ENCODE peak calls at places on chromosomes 3 and 15, in eight cellular contexts. One of them, this sample, is unnamed. For H3K27me3, the result is how much of the 10 kb centered on the place peaks cover.

GRCh38 chr3:21751891-21752290 is 881 bp upstream of the ZNF385D start:
- DNase-seq in colonic mucosa: no peak
- DNase-seq in SJSA1: no peak
- DNase-seq in cardiac muscle cell: no peak
- DNase-seq in uterus: no peak
- DNase-seq in SK-N-SH: no peak
- DNase-seq in left ventricle myocardium inferior: no peak
- DNase-seq in PC-3: peak
- DNase-seq in this sample: no peak

GRCh38 chr3:184582583-184582982 is 21.0 kb downstream of the EPHB3 start:
- DNase-seq in cardiac muscle cell: peak
- DNase-seq in uterus: no peak
- DNase-seq in PC-3: no peak
- DNase-seq in SJSA1: peak
- DNase-seq in colonic mucosa: no peak
- DNase-seq in SK-N-SH: no peak
- DNase-seq in left ventricle myocardium inferior: peak
- DNase-seq in this sample: no peak

GRCh38 chr3:194512895-194513601 is 26.2 kb upstream of the ATP13A3 start:
- DNase-seq in left ventricle myocardium inferior: no peak
- DNase-seq in colonic mucosa: no peak
- DNase-seq in uterus: no peak
- DNase-seq in SJSA1: no peak
- DNase-seq in PC-3: peak
- DNase-seq in cardiac muscle cell: peak
- DNase-seq in SK-N-SH: no peak
- DNase-seq in this sample: no peak

GRCh38 chr3:188220988-188221818 is 67.2 kb downstream of the LPP start:
- DNase-seq in SK-N-SH: no peak
- DNase-seq in PC-3: peak
- DNase-seq in left ventricle myocardium inferior: no peak
- DNase-seq in cardiac muscle cell: no peak
- DNase-seq in SJSA1: no peak
- DNase-seq in colonic mucosa: no peak
- DNase-seq in uterus: peak
- DNase-seq in this sample: no peak

GRCh38 chr15:45763170-45763869 is 128.5 kb downstream of the SQOR start:
- DNase-seq in cardiac muscle cell: no peak
- DNase-seq in PC-3: no peak
- DNase-seq in SJSA1: no peak
- DNase-seq in SK-N-SH: no peak
- DNase-seq in left ventricle myocardium inferior: no peak
- DNase-seq in colonic mucosa: no peak
- DNase-seq in uterus: no peak
- DNase-seq in this sample: no peak

GRCh38 chr15:59303641-59304433 is 68.8 kb downstream of the MYO1E start:
- DNase-seq in PC-3: no peak
- DNase-seq in uterus: no peak
- DNase-seq in cardiac muscle cell: peak
- DNase-seq in SK-N-SH: no peak
- DNase-seq in colonic mucosa: no peak
- DNase-seq in left ventricle myocardium inferior: no peak
- DNase-seq in SJSA1: peak
- DNase-seq in this sample: no peak

GRCh38 chr3:11610044-11610671 is 33.6 kb downstream of the VGLL4 start:
- DNase-seq in cardiac muscle cell: peak
- DNase-seq in SK-N-SH: peak
- DNase-seq in colonic mucosa: peak
- DNase-seq in PC-3: no peak
- DNase-seq in uterus: no peak
- DNase-seq in left ventricle myocardium inferior: no peak
- DNase-seq in SJSA1: peak
- DNase-seq in this sample: no peak

GRCh38 chr15:60408438-60409105 is 10.8 kb upstream of the ANXA2 start:
- DNase-seq in cardiac muscle cell: peak
- DNase-seq in PC-3: peak
- DNase-seq in uterus: no peak
- DNase-seq in SJSA1: no peak
- DNase-seq in left ventricle myocardium inferior: no peak
- DNase-seq in SK-N-SH: no peak
- DNase-seq in colonic mucosa: no peak
- DNase-seq in this sample: no peak

GRCh38 chr15:51738553-51738952 is 1.1 kb upstream of the LYSMD2 start:
- DNase-seq in colonic mucosa: peak
- DNase-seq in left ventricle myocardium inferior: no peak
- DNase-seq in PC-3: no peak
- DNase-seq in cardiac muscle cell: no peak
- DNase-seq in uterus: no peak
- DNase-seq in SJSA1: no peak
- DNase-seq in SK-N-SH: no peak
- DNase-seq in this sample: no peak

GRCh38 chr3:193782747-193783146 is 189.7 kb downstream of the OPA1 start:
- DNase-seq in left ventricle myocardium inferior: no peak
- DNase-seq in PC-3: no peak
- DNase-seq in SK-N-SH: no peak
- DNase-seq in cardiac muscle cell: no peak
- DNase-seq in colonic mucosa: no peak
- DNase-seq in SJSA1: no peak
- DNase-seq in uterus: no peak
- DNase-seq in this sample: no peak

GRCh38 chr3:32442766-32443165 is 51.1 kb downstream of the CMTM7 start:
- DNase-seq in PC-3: peak
- DNase-seq in SK-N-SH: no peak
- DNase-seq in left ventricle myocardium inferior: no peak
- DNase-seq in cardiac muscle cell: no peak
- DNase-seq in SJSA1: no peak
- DNase-seq in uterus: no peak
- DNase-seq in colonic mucosa: no peak
- DNase-seq in this sample: no peak

GRCh38 chr3:33441322-33441976 is 1.2 kb upstream of the UBP1 start:
- DNase-seq in colonic mucosa: peak
- DNase-seq in SJSA1: no peak
- DNase-seq in left ventricle myocardium inferior: no peak
- DNase-seq in PC-3: peak
- DNase-seq in uterus: no peak
- DNase-seq in SK-N-SH: no peak
- DNase-seq in cardiac muscle cell: no peak
- DNase-seq in this sample: no peak

GRCh38 chr3:24523988-24524727 is 29.5 kb upstream of the THRB start:
- DNase-seq in PC-3: peak
- DNase-seq in uterus: no peak
- DNase-seq in SK-N-SH: no peak
- DNase-seq in cardiac muscle cell: no peak
- DNase-seq in SJSA1: no peak
- DNase-seq in left ventricle myocardium inferior: no peak
- DNase-seq in colonic mucosa: no peak
- DNase-seq in this sample: no peak

GRCh38 chr3:188076176-188076575 is 77.8 kb upstream of the LPP start:
- DNase-seq in cardiac muscle cell: no peak
- DNase-seq in left ventricle myocardium inferior: peak
- DNase-seq in SJSA1: no peak
- DNase-seq in SK-N-SH: no peak
- DNase-seq in uterus: peak
- DNase-seq in colonic mucosa: no peak
- DNase-seq in PC-3: no peak
- DNase-seq in this sample: no peak

GRCh38 chr3:16739416-16740091 is 134.3 kb upstream of the DAZL start:
- DNase-seq in left ventricle myocardium inferior: no peak
- DNase-seq in PC-3: peak
- DNase-seq in cardiac muscle cell: peak
- DNase-seq in colonic mucosa: no peak
- DNase-seq in uterus: no peak
- DNase-seq in SJSA1: no peak
- DNase-seq in SK-N-SH: no peak
- DNase-seq in this sample: no peak

GRCh38 chr15:91142097-91142744 is 42.2 kb downstream of the SV2B start:
- DNase-seq in cardiac muscle cell: peak
- DNase-seq in PC-3: peak
- DNase-seq in left ventricle myocardium inferior: no peak
- DNase-seq in uterus: no peak
- DNase-seq in SJSA1: no peak
- DNase-seq in SK-N-SH: no peak
- DNase-seq in colonic mucosa: no peak
- DNase-seq in this sample: no peak

GRCh38 chr3:88019024-88019423 is 39.8 kb downstream of the CGGBP1 start:
- DNase-seq in cardiac muscle cell: no peak
- DNase-seq in PC-3: peak
- DNase-seq in uterus: no peak
- DNase-seq in left ventricle myocardium inferior: no peak
- DNase-seq in SJSA1: no peak
- DNase-seq in colonic mucosa: no peak
- DNase-seq in SK-N-SH: no peak
- DNase-seq in this sample: no peak

GRCh38 chr3:56468184-56469106 is at the start of gene ERC2:
- DNase-seq in SJSA1: peak
- DNase-seq in uterus: peak
- DNase-seq in cardiac muscle cell: peak
- DNase-seq in PC-3: peak
- DNase-seq in SK-N-SH: peak
- DNase-seq in left ventricle myocardium inferior: peak
- DNase-seq in colonic mucosa: peak
- DNase-seq in this sample: peak

GRCh38 chr3:157913751-157914150 is 192.5 kb downstream of the SHOX2 start:
- DNase-seq in SK-N-SH: no peak
- DNase-seq in SJSA1: no peak
- DNase-seq in uterus: no peak
- DNase-seq in PC-3: peak
- DNase-seq in cardiac muscle cell: peak
- DNase-seq in colonic mucosa: no peak
- DNase-seq in left ventricle myocardium inferior: no peak
- DNase-seq in this sample: no peak

GRCh38 chr15:80246425-80246894 is 5.6 kb downstream of the CTXND1 start:
- DNase-seq in uterus: no peak
- DNase-seq in cardiac muscle cell: no peak
- DNase-seq in left ventricle myocardium inferior: no peak
- DNase-seq in SK-N-SH: no peak
- DNase-seq in colonic mucosa: no peak
- DNase-seq in PC-3: no peak
- DNase-seq in SJSA1: peak
- DNase-seq in this sample: no peak

GRCh38 chr15:80251505-80252280 is at the start of gene CTXND1:
- DNase-seq in left ventricle myocardium inferior: no peak
- DNase-seq in SJSA1: no peak
- DNase-seq in colonic mucosa: no peak
- DNase-seq in cardiac muscle cell: no peak
- DNase-seq in SK-N-SH: peak
- DNase-seq in PC-3: no peak
- DNase-seq in uterus: no peak
- DNase-seq in this sample: no peak

GRCh38 chr15:80249973-80250372 is 2.0 kb downstream of the CTXND1 start:
- DNase-seq in colonic mucosa: no peak
- DNase-seq in SJSA1: no peak
- DNase-seq in cardiac muscle cell: no peak
- DNase-seq in left ventricle myocardium inferior: no peak
- DNase-seq in uterus: no peak
- DNase-seq in SK-N-SH: no peak
- DNase-seq in PC-3: no peak
- DNase-seq in this sample: no peak

GRCh38 chr15:80250614-80251504 is 1.2 kb downstream of the CTXND1 start:
- DNase-seq in cardiac muscle cell: no peak
- DNase-seq in PC-3: no peak
- DNase-seq in colonic mucosa: no peak
- DNase-seq in uterus: no peak
- DNase-seq in SJSA1: no peak
- DNase-seq in SK-N-SH: peak
- DNase-seq in left ventricle myocardium inferior: no peak
- DNase-seq in this sample: no peak

GRCh38 chr15:80247320-80247719 is 4.7 kb downstream of the CTXND1 start:
- DNase-seq in cardiac muscle cell: no peak
- DNase-seq in uterus: no peak
- DNase-seq in colonic mucosa: no peak
- DNase-seq in PC-3: no peak
- DNase-seq in left ventricle myocardium inferior: no peak
- DNase-seq in SK-N-SH: no peak
- DNase-seq in SJSA1: no peak
- DNase-seq in this sample: no peak
- H3K27me3 ChIP-seq in cardiac muscle cell: half or more
- H3K27me3 ChIP-seq in uterus: under half
- H3K27me3 ChIP-seq in colonic mucosa: under half
- H3K27me3 ChIP-seq in PC-3: half or more
- H3K27me3 ChIP-seq in left ventricle myocardium inferior: half or more
- H3K27me3 ChIP-seq in SK-N-SH: under half
- H3K27me3 ChIP-seq in SJSA1: under half
- H3K27me3 ChIP-seq in this sample: under half

DNA sequence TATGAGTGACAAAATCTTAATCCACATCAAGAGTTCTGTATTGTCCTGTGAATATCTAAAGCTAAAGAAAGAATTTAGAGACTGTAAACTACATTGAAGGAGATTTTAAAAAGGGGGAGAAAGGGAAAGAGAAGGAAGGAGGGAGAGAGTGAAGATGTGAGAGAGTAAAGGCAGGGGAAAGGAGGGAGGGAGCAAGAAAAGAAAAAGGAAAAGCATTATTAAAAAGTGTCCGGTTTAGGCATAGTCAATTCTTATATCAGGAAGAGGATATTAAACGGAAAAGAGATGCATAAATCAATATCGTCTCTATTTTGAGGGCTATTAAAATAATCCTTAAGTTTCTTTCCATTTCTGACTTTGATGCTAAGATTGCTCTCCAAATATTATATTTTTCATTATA is 332.1 kb downstream of the ROBO2 start:
- DNase-seq in uterus: no peak
- DNase-seq in SK-N-SH: no peak
- DNase-seq in SJSA1: no peak
- DNase-seq in cardiac muscle cell: no peak
- DNase-seq in PC-3: no peak
- DNase-seq in colonic mucosa: no peak
- DNase-seq in left ventricle myocardium inferior: no peak
- DNase-seq in this sample: no peak
- H3K27me3 ChIP-seq in uterus: under half
- H3K27me3 ChIP-seq in SK-N-SH: under half
- H3K27me3 ChIP-seq in SJSA1: under half
- H3K27me3 ChIP-seq in cardiac muscle cell: under half
- H3K27me3 ChIP-seq in PC-3: under half
- H3K27me3 ChIP-seq in colonic mucosa: under half
- H3K27me3 ChIP-seq in left ventricle myocardium inferior: under half
- H3K27me3 ChIP-seq in this sample: under half

GRCh38 chr15:74301583-74302374 is 65.7 kb downstream of the CCDC33 start:
- DNase-seq in cardiac muscle cell: no peak
- DNase-seq in SJSA1: no peak
- DNase-seq in uterus: no peak
- DNase-seq in left ventricle myocardium inferior: no peak
- DNase-seq in PC-3: no peak
- DNase-seq in colonic mucosa: no peak
- DNase-seq in SK-N-SH: no peak
- DNase-seq in this sample: no peak
- H3K27me3 ChIP-seq in cardiac muscle cell: under half
- H3K27me3 ChIP-seq in SJSA1: under half
- H3K27me3 ChIP-seq in uterus: under half
- H3K27me3 ChIP-seq in left ventricle myocardium inferior: half or more
- H3K27me3 ChIP-seq in PC-3: under half
- H3K27me3 ChIP-seq in colonic mucosa: under half
- H3K27me3 ChIP-seq in SK-N-SH: under half
- H3K27me3 ChIP-seq in this sample: under half

DNA sequence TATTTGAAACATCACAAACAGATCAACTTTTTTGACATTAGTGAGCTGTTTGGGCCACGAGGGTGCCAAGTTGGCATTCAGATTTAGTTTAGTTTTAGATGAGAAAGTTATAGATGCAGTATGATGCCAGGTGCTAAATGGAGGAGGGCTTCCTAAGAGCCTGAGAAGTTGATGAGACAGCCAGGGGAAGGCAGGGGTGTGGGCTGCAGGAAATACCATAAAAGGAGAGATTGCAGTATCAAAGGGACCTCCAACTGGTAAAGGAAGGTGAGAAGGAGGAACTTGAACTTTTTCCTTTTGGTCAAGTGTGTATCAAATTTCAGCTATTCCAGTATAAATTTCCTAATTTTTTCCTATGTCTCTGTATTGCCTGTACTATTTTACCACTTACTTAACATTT is 2.0 kb upstream of the TNIK start:
- DNase-seq in PC-3: no peak
- DNase-seq in SJSA1: no peak
- DNase-seq in SK-N-SH: no peak
- DNase-seq in left ventricle myocardium inferior: no peak
- DNase-seq in uterus: no peak
- DNase-seq in colonic mucosa: no peak
- DNase-seq in cardiac muscle cell: no peak
- DNase-seq in this sample: no peak
- H3K27me3 ChIP-seq in PC-3: under half
- H3K27me3 ChIP-seq in SJSA1: under half
- H3K27me3 ChIP-seq in SK-N-SH: under half
- H3K27me3 ChIP-seq in left ventricle myocardium inferior: under half
- H3K27me3 ChIP-seq in uterus: under half
- H3K27me3 ChIP-seq in colonic mucosa: under half
- H3K27me3 ChIP-seq in cardiac muscle cell: under half
- H3K27me3 ChIP-seq in this sample: under half